ENCODE peak calls at places on chromosomes 4 and X, in five cellular contexts. One of them, this sample, is unnamed.

GRCh38 chr4:125368684-125369083 is 53.9 kb downstream of the FAT4 start:
- DNase-seq in fibroblast of lung: peak
- DNase-seq in neural progenitor cell: no peak
- DNase-seq in AG10803: peak
- DNase-seq in esophagus squamous epithelium: no peak
- DNase-seq in this sample: peak

GRCh38 chr4:179867300-179867878 is 2375.8 kb upstream of the TENM3 start:
- DNase-seq in fibroblast of lung: peak
- DNase-seq in neural progenitor cell: peak
- DNase-seq in esophagus squamous epithelium: no peak
- DNase-seq in AG10803: no peak
- DNase-seq in this sample: peak

GRCh38 chr4:132169660-132170059 is 979.4 kb upstream of the PCDH10 start:
- DNase-seq in esophagus squamous epithelium: no peak
- DNase-seq in neural progenitor cell: peak
- DNase-seq in fibroblast of lung: no peak
- DNase-seq in AG10803: no peak
- DNase-seq in this sample: no peak

GRCh38 chr4:133802741-133803140 is 398.8 kb downstream of the PABPC4L start:
- DNase-seq in neural progenitor cell: no peak
- DNase-seq in AG10803: no peak
- DNase-seq in fibroblast of lung: peak
- DNase-seq in esophagus squamous epithelium: no peak
- DNase-seq in this sample: peak

GRCh38 chr4:1400861-1401408 is 5.3 kb downstream of the NKX1-1 start:
- DNase-seq in esophagus squamous epithelium: no peak
- DNase-seq in fibroblast of lung: no peak
- DNase-seq in neural progenitor cell: no peak
- DNase-seq in AG10803: no peak
- DNase-seq in this sample: no peak

GRCh38 chr4:80336582-80336981 is 1.1 kb downstream of the CFAP299 start:
- DNase-seq in neural progenitor cell: peak
- DNase-seq in esophagus squamous epithelium: no peak
- DNase-seq in AG10803: peak
- DNase-seq in fibroblast of lung: peak
- DNase-seq in this sample: peak

GRCh38 chr4:114317564-114317963 is 281.0 kb upstream of the UGT8 start:
- DNase-seq in esophagus squamous epithelium: no peak
- DNase-seq in fibroblast of lung: no peak
- DNase-seq in AG10803: no peak
- DNase-seq in neural progenitor cell: no peak
- DNase-seq in this sample: no peak

GRCh38 chrX:154310991-154311541 is 15.5 kb downstream of the TKTL1 start:
- DNase-seq in neural progenitor cell: no peak
- DNase-seq in fibroblast of lung: no peak
- DNase-seq in esophagus squamous epithelium: no peak
- DNase-seq in AG10803: no peak
- DNase-seq in this sample: no peak

GRCh38 chr4:74292111-74292870 is 16.0 kb upstream of the EPGN start:
- DNase-seq in esophagus squamous epithelium: no peak
- DNase-seq in neural progenitor cell: no peak
- DNase-seq in AG10803: no peak
- DNase-seq in fibroblast of lung: no peak
- DNase-seq in this sample: no peak
- H3K4me3 ChIP-seq in esophagus squamous epithelium: no peak
- H3K4me3 ChIP-seq in neural progenitor cell: no peak
- H3K4me3 ChIP-seq in AG10803: no peak
- H3K4me3 ChIP-seq in fibroblast of lung: no peak
- H3K4me3 ChIP-seq in this sample: no peak

DNA sequence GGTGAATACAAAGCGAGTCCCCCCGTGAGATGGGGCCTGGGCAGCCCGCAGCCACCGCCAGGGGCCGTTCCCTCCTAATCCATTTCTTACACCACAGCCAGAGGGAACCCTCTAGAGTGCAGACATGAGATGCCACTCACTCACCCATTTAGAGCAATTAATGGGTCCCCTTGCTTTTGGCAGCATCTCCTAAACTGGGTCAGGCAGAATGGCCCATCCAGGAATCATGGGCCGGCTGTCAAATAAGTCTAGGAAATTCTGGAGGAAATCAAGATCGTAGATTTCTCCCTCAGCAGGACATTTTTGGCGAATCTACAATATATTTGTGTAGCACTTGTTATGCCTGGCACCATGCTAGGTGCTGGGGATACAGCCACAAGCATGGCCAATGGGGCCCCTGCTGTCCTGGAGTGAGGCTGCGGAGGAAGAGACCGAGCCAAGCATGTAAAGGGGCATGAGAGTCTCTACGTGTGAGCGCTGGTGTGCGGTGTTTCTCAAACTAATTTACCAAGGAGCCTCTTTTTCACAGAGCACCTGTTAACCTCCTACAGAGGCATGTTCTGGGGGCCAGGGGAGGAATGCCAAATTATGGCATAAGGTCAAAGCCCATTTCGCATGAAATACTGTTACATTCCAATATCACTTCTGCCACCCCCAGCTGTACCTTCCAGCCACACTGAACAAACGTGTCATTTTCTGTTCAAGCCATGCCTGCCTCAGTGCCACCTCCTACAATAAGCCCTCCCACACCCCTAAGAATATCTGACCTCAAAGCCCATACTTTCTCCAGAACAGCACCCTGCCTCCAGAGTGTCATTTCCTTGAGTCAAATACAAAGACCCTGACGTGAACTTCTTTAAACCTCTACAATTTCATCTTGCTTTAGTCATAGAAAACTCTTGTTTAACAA is 28.1 kb upstream of the JAKMIP1 start:
- DNase-seq in AG10803: no peak
- DNase-seq in esophagus squamous epithelium: no peak
- DNase-seq in neural progenitor cell: no peak
- DNase-seq in fibroblast of lung: no peak
- DNase-seq in this sample: no peak
- TF ChIP-seq CTCF in AG10803: no peak
- TF ChIP-seq CTCF in esophagus squamous epithelium: no peak
- TF ChIP-seq CTCF in neural progenitor cell: no peak
- TF ChIP-seq CTCF in fibroblast of lung: no peak
- TF ChIP-seq CTCF in this sample: no peak

GRCh38 chr4:96154676-96155075 is 314.8 kb downstream of the PDHA2 start:
- DNase-seq in fibroblast of lung: no peak
- DNase-seq in neural progenitor cell: no peak
- DNase-seq in esophagus squamous epithelium: no peak
- DNase-seq in AG10803: no peak
- DNase-seq in this sample: no peak
- H3K4me3 ChIP-seq in fibroblast of lung: no peak
- H3K4me3 ChIP-seq in neural progenitor cell: no peak
- H3K4me3 ChIP-seq in esophagus squamous epithelium: no peak
- H3K4me3 ChIP-seq in AG10803: no peak
- H3K4me3 ChIP-seq in this sample: no peak

DNA sequence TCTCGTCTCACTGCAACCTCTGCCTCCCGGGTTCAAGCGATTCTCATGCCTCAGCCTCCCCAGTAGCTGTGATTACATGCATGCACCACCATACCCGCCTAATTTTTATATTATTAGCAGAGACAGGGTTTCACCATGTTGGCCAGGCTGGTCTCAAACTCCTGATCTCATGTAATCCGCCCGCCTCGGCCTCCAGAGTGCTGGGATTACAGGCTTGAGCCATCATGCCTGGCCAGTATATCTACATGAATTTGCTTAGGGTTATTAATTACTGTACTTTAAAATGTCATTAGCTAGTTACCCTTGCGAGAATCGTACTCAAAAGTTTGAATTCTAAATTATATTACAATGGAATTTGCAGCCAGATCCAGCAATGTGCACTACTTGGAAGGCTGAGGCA is 8.9 kb downstream of the CPEB2 start:
- DNase-seq in neural progenitor cell: no peak
- DNase-seq in esophagus squamous epithelium: no peak
- DNase-seq in AG10803: no peak
- DNase-seq in fibroblast of lung: no peak
- DNase-seq in this sample: no peak
- TF ChIP-seq CTCF in neural progenitor cell: no peak
- TF ChIP-seq CTCF in esophagus squamous epithelium: no peak
- TF ChIP-seq CTCF in AG10803: no peak
- TF ChIP-seq CTCF in fibroblast of lung: no peak
- TF ChIP-seq CTCF in this sample: no peak